ENCODE peak calls at places on chromosomes 4 and X, in ten cellular contexts. W, B, E, S, A, L, O, M, Z and I are unnamed samples. For H3K27me3, the result is how much of the 10 kb centered on the place peaks cover.

GRCh38 chrX:76148753-76149152 is 24.1 kb upstream of the PBDC1 start:
- DNase-seq in L (no peak), E (peak), B (peak), A (peak), S (no peak), W (peak), O (peak), Z (no peak), M (no peak), I (no peak)

GRCh38 chrX:1591863-1592127 is 391 bp downstream of the AKAP17A start:
- DNase-seq in B (no peak), L (no peak), Z (no peak), M (no peak), S (no peak), W (no peak), E (no peak), O (no peak), A (no peak), I (no peak)

GRCh38 chr4:128322986-128323385 is 35.4 kb upstream of the PGRMC2 start:
- DNase-seq in E (no peak), A (peak), O (no peak), M (no peak), S (no peak), L (no peak), B (peak), Z (peak), W (no peak), I (no peak)

GRCh38 chr4:186757696-186758330 is 34.2 kb upstream of the FAT1 start:
- DNase-seq in Z (no peak), S (no peak), M (no peak), O (no peak), E (no peak), B (no peak), L (no peak), A (no peak), W (no peak), I (peak)

GRCh38 chr4:3340703-3341088 is 47.9 kb downstream of the RGS12 start:
- DNase-seq in O (no peak), A (no peak), S (peak), W (no peak), L (peak), M (no peak), E (no peak), B (no peak), Z (no peak), I (no peak)

GRCh38 chrX:3176439-3176820 is 135.2 kb downstream of the ARSF start:
- DNase-seq in M (no peak), E (no peak), L (no peak), B (peak), A (no peak), W (no peak), S (no peak), O (no peak), Z (peak), I (peak)

GRCh38 chrX:71859637-71860036 is 51.0 kb upstream of the NHSL2 start:
- DNase-seq in A (peak), E (no peak), O (no peak), L (no peak), M (no peak), Z (no peak), S (no peak), B (peak), W (no peak), I (no peak)

GRCh38 chr4:52853351-52853750 is 8.8 kb upstream of the RASL11B start:
- DNase-seq in L (no peak), M (no peak), E (no peak), W (no peak), A (no peak), Z (no peak), S (no peak), B (peak), O (no peak), I (no peak)

GRCh38 chr4:184196730-184197355 is 20.8 kb downstream of the ENPP6 start:
- DNase-seq in Z (no peak), B (peak), O (no peak), A (no peak), M (no peak), W (no peak), L (no peak), E (no peak), S (no peak), I (no peak)

GRCh38 chrX:147838465-147839131 is 73.1 kb upstream of the FMR1 start:
- DNase-seq in Z (no peak), L (no peak), S (no peak), E (no peak), A (no peak), W (no peak), O (no peak), B (peak), M (no peak), I (no peak)

GRCh38 chrX:135484636-135485289 is 35.7 kb upstream of the INTS6L start:
- DNase-seq in M (no peak), O (no peak), W (no peak), L (no peak), S (no peak), A (peak), E (no peak), Z (no peak), B (peak), I (peak)

GRCh38 chr4:83535945-83536648 is at the start of gene GPAT3:
- DNase-seq in A (peak), S (peak), E (peak), Z (no peak), B (peak), W (peak), O (peak), M (peak), L (peak), I (no peak)

GRCh38 chr4:125736057-125736456 is 421.3 kb downstream of the FAT4 start:
- DNase-seq in B (peak), S (no peak), E (no peak), M (no peak), W (no peak), Z (no peak), L (no peak), A (peak), O (no peak), I (no peak)

GRCh38 chr4:26044524-26044923 is 130.5 kb downstream of the SMIM20 start:
- DNase-seq in B (no peak), Z (no peak), S (no peak), A (no peak), L (no peak), O (no peak), W (no peak), M (no peak), E (no peak), I (no peak)

GRCh38 chrX:19638968-19639539 is 123.7 kb upstream of the MAP3K15 start:
- DNase-seq in E (no peak), A (no peak), L (no peak), W (no peak), M (no peak), Z (no peak), O (no peak), B (no peak), S (no peak), I (no peak)

GRCh38 chr4:125522992-125523391 is 208.2 kb downstream of the FAT4 start:
- DNase-seq in L (no peak), B (no peak), E (no peak), W (no peak), S (no peak), Z (no peak), O (no peak), A (no peak), M (no peak), I (no peak)

GRCh38 chr4:106315968-106316772 is at the start of the genes AIMP1 and TBCK:
- DNase-seq in E (peak), B (peak), L (peak), M (peak), O (peak), W (peak), S (peak), A (peak), Z (peak), I (peak)

GRCh38 chr4:142091691-142092182 is 455.4 kb downstream of the IL15 start:
- DNase-seq in O (peak), Z (peak), W (no peak), B (peak), S (peak), E (peak), L (no peak), A (peak), M (no peak), I (peak)

GRCh38 chr4:99483636-99484035 is 27.2 kb upstream of the C4orf17 start:
- DNase-seq in M (no peak), W (no peak), O (no peak), B (peak), L (no peak), E (no peak), A (no peak), S (no peak), Z (no peak), I (no peak)

GRCh38 chrX:141405878-141406492 is 163.7 kb upstream of the SPANXC start:
- DNase-seq in B (peak), L (no peak), S (no peak), W (no peak), E (no peak), M (no peak), A (peak), O (no peak), Z (peak), I (peak)

GRCh38 chr4:147576084-147576483 is 41.1 kb upstream of the TMEM184C start:
- DNase-seq in E (no peak), Z (no peak), O (no peak), B (no peak), A (no peak), S (no peak), M (no peak), L (no peak), W (no peak), I (no peak)

GRCh38 chr4:113692809-113693411 is 68.6 kb downstream of the CAMK2D start:
- DNase-seq in Z (no peak), W (no peak), O (no peak), M (no peak), L (no peak), S (no peak), B (no peak), E (no peak), A (no peak), I (peak)

GRCh38 chr4:56976878-56977320 is 507 bp downstream of the NOA1 start:
- DNase-seq in Z (no peak), E (peak), L (peak), B (peak), S (no peak), O (no peak), M (no peak), W (peak), A (no peak), I (no peak)

DNA sequence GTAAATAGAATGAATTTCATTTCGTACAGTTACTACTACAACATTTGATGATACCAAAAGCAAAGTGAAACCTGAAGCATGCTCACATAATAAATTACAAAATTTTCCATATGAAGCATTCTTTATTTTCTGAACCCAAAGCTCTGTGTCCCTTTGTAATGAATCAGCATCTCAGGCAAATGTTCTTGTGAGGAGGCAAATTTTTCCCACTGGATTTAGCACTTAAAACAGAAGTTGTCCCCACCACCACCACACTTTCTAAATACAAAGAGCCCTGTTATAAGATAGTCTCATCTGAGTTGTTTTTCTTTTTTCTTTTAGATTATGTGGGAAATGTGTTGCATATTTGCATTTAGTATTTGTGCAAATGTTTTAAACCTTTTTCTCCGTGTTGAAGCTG is 70.6 kb upstream of the NFKB1 start:
- DNase-seq in Z (no peak), S (no peak), A (no peak), L (no peak), E (no peak), B (peak), O (no peak), W (no peak), M (no peak), I (no peak)
- H3K4me3 ChIP-seq in Z (peak), S (peak), A (peak), L (peak), E (peak), B (peak), O (peak), W (peak), M (peak), I (peak)

DNA sequence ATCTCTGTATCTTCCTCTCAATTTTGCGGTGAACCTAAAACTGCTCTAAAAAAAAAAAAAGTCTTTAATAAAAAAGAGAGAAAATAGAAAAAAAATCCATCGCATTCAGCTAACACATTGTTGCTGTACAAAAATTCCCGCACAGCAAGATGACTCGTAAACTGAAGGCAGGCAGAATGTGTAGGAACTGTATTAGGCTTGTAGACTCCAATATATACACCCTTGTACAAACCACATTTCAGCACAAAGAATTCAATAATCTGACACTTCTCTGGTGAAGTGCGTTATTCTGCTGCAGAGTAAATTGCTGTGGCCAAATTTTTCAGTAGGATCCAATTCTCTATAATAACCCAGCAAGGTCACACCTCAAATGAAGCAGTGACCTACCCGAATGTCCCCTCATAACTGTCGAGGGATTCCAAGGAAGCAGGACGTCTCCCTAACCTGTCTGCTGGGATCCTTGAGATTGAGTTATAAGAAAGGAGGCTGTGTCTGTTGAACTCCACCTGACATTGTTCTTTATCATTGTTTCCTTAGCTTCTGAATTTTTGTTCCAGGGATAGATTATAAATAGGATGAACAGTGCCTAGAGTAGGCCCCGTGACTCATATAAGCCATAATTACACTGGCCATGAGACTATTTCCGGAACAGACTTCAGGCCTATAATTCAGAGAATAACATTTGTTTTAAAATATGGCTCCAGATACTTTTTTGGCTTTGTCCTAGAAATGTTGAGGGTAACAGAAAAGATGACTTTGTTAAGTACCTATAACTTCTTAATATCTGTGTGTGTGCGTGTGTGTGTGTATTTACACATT is 348.3 kb downstream of the PCDH7 start:
- DNase-seq in A (no peak), B (no peak), S (no peak), Z (no peak), L (no peak), O (no peak), M (no peak), W (no peak), E (no peak), I (no peak)
- H3K27me3 ChIP-seq in A (under half), B (under half), S (under half), Z (under half), L (under half), O (under half), M (under half), W (under half), E (under half), I (under half)

DNA sequence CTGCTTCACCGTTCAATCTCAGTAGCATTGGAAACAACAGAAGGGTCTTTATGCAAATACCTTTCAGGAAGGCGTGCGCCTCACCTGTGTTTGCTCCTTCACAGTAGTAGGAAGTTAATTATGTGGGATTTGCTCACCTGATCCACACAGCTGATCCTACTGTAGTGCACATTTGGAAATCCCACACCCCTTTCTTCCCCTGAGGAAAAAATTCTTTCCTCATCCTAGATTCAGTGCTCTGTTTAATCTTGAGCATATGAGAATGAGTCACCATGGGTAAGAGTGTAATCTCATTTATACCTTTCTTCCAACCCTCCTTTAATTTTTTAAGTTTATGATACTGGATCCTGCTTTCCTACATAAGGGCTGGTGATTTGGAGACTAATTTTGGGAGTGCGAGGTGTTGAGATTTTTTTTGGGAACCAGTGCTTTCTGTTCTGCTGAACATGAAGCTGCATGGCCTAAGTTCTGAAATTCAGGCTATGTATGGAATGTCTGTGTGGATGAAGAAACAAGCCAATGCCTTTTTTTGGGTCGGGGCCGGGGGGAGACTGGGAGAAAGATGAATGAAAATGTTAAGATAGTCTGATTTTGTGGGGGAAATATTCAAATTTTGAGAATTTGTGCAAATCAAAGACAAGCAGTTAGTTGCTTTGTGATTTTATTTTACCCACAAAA is 19.0 kb downstream of the GAB1 start:
- DNase-seq in M (no peak), Z (no peak), L (no peak), W (no peak), S (no peak), A (no peak), B (peak), E (no peak), O (no peak), I (no peak)
- H3K4me3 ChIP-seq in M (no peak), Z (no peak), L (no peak), W (no peak), S (no peak), A (no peak), B (no peak), E (no peak), O (no peak), I (no peak)

DNA sequence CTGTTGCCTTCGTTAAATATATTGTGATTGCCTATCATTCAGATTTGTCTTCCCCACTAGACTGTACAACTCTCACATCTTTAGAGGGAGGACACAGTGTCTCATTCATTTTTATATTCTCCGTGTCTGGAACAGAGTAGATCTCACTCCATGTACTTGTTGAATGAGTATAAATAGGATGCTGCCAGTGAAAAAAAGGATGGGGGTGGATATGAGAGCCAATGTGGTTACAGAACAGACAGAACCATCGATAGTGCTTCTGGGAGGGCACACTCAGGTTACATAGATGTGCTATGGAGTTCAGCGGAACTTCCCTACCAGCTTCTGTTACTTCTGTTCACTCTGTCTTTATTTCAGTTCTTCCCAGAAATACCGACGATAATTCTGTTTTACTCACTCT is 66.9 kb downstream of the SH2D1A start:
- DNase-seq in A (no peak), E (no peak), B (no peak), L (no peak), O (no peak), W (no peak), M (no peak), S (no peak), Z (no peak), I (no peak)
- H3K27me3 ChIP-seq in A (under half), E (under half), B (under half), L (under half), O (under half), W (under half), M (under half), S (under half), Z (under half), I (under half)

GRCh38 chrX:13752646-13753045 is 18.1 kb downstream of the OFD1 start:
- DNase-seq in O (no peak), B (no peak), L (no peak), Z (no peak), A (no peak), M (no peak), W (no peak), S (no peak), E (no peak), I (no peak)
- H3K4me3 ChIP-seq in O (no peak), B (no peak), L (no peak), Z (no peak), A (no peak), M (no peak), W (no peak), S (no peak), E (no peak), I (no peak)

DNA sequence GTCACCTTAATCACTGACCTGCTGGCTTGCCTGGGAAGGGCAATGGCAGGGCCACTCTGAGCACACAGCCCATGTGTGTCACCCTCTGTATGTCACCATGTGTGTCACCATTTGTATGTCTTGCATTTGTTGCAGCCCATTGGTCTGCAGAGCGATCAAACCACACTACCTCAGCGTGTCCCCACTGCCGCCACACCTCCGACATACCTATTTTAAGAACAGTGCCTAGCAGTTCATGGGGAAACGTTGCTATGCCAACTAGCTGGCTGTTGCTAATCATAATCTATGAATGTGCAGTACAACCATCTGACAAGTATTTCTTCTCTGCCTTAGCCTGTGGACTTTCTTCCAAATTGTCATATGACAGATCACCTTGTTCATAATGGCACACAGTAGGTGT is 8.0 kb upstream of the CRMP1 start:
- DNase-seq in A (no peak), E (no peak), L (no peak), B (no peak), M (no peak), S (no peak), Z (no peak), W (no peak), O (no peak), I (no peak)
- H3K27me3 ChIP-seq in A (under half), E (under half), L (under half), B (under half), M (under half), S (under half), Z (under half), W (under half), O (half or more), I (under half)

GRCh38 chrX:152600853-152601635 is 36.7 kb upstream of the GABRQ start:
- DNase-seq in A (peak), L (no peak), O (no peak), S (no peak), B (no peak), E (no peak), Z (no peak), M (peak), W (no peak), I (no peak)

GRCh38 chrX:152601848-152602616 is 35.7 kb upstream of the GABRQ start:
- DNase-seq in L (no peak), S (no peak), E (no peak), Z (no peak), M (no peak), W (no peak), O (no peak), B (peak), A (peak), I (no peak)
- H3K4me3 ChIP-seq in L (no peak), S (no peak), E (no peak), Z (no peak), M (no peak), W (no peak), O (no peak), B (no peak), A (no peak), I (no peak)

GRCh38 chrX:13816899-13817298 is at the start of gene GPM6B:
- DNase-seq in A (no peak), E (no peak), B (no peak), Z (no peak), O (no peak), W (no peak), S (no peak), L (no peak), M (peak), I (no peak)

DNA sequence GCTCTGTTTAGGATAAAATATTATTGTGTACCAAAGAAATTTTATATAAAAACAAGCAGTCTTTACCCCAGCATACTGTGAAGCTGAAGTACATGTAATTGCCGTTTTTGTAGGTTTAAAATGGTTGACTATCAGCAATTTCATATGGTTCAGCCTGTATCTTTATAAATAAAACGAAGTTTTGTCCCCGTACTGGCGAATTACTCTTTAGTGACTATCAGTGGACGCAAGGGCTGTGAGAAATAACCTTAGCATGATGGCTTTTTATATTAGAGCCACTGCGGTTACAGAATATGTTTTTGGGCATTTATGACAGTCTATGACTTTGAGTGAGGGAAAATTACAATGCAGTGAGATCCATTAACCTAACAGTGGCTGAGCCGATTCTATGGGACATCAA is 1.2 kb downstream of the GPM6B start:
- DNase-seq in L (no peak), W (no peak), M (no peak), S (no peak), Z (no peak), A (no peak), E (no peak), B (no peak), O (no peak), I (no peak)
- H3K27me3 ChIP-seq in L (under half), W (under half), M (under half), S (under half), Z (under half), A (under half), E (under half), B (half or more), O (half or more), I (under half)

GRCh38 chr4:6941796-6942195 is 32.2 kb downstream of the TBC1D14 start:
- DNase-seq in S (no peak), L (no peak), B (no peak), W (no peak), E (no peak), A (no peak), M (no peak), O (no peak), Z (no peak), I (no peak)
- H3K4me3 ChIP-seq in S (no peak), L (no peak), B (peak), W (no peak), E (peak), A (no peak), M (no peak), O (no peak), Z (no peak), I (no peak)